ENCODE peak calls at places on chromosomes 2 and 18, in five cellular contexts. M is IMR-90, S is HCT116, O is heart left ventricle, A is fibroblast of lung. Q is an unnamed sample.

GRCh38 chr2:34997779-34998178 is 1357.8 kb upstream of the CRIM1 start:
- DNase-seq in M (no peak), S (no peak), O (no peak), A (no peak), Q (no peak)

GRCh38 chr18:12478269-12479057 is 70.7 kb downstream of the PRELID3A start:
- DNase-seq in M (no peak), S (no peak), O (no peak), A (no peak), Q (no peak)

GRCh38 chr2:178074123-178075005 is 1.8 kb upstream of the PDE11A start:
- DNase-seq in M (no peak), S (no peak), O (no peak), A (peak; percentile 56), Q (no peak)

GRCh38 chr2:46098606-46099005 is 198.6 kb upstream of the EPAS1 start:
- DNase-seq in M (peak; percentile 92), S (no peak), O (no peak), A (peak; percentile 89), Q (no peak)

GRCh38 chr2:134281815-134282419 is 28.0 kb downstream of the MGAT5 start:
- DNase-seq in M (no peak), S (no peak), O (no peak), A (no peak), Q (no peak)

GRCh38 chr2:148645925-148646559 is 1.5 kb downstream of the EPC2 start:
- DNase-seq in M (peak; percentile 92), S (peak; percentile 75), O (peak; percentile 22), A (peak; percentile 92), Q (peak; percentile 79)

GRCh38 chr2:24333019-24333540 is 27.3 kb downstream of the ITSN2 start:
- DNase-seq in M (no peak), S (no peak), O (no peak), A (no peak), Q (no peak)

GRCh38 chr2:241150660-241151530 is 628 bp downstream of the PPP1R7 start:
- DNase-seq in M (peak; percentile 51), S (no peak), O (peak; percentile 61), A (peak; percentile 20), Q (no peak)

GRCh38 chr2:68251855-68252406 is 401 bp downstream of the PPP3R1 start:
- DNase-seq in M (no peak), S (no peak), O (peak; percentile 56), A (no peak), Q (peak; percentile 42)

GRCh38 chr2:37671816-37672103 is 318 bp upstream of the CDC42EP3 start:
- DNase-seq in M (no peak), S (no peak), O (peak; percentile 37), A (no peak), Q (no peak)

GRCh38 chr18:6449213-6449612 is 34.5 kb upstream of the L3MBTL4 start:
- DNase-seq in M (no peak), S (no peak), O (no peak), A (no peak), Q (no peak)

GRCh38 chr2:60766283-60766682 is 10.2 kb downstream of the PAPOLG start:
- DNase-seq in M (no peak), S (no peak), O (no peak), A (no peak), Q (no peak)

GRCh38 chr2:160613466-160614153 is 120.0 kb upstream of the RBMS1 start:
- DNase-seq in M (peak; percentile 91), S (no peak), O (no peak), A (peak; percentile 90), Q (no peak)

GRCh38 chr2:65579506-65580235 is 147.3 kb upstream of the SPRED2 start:
- DNase-seq in M (no peak), S (no peak), O (no peak), A (no peak), Q (no peak)

GRCh38 chr2:118049140-118050128 is 35.6 kb upstream of the CCDC93 start:
- DNase-seq in M (no peak), S (no peak), O (no peak), A (peak; percentile 33), Q (no peak)

GRCh38 chr2:45651415-45652089 is at the start of gene PRKCE:
- DNase-seq in M (no peak), S (no peak), O (peak; percentile 76), A (peak; percentile 25), Q (peak; percentile 43)

GRCh38 chr2:235391964-235392615 is 101.8 kb upstream of the AGAP1 start:
- DNase-seq in M (no peak), S (no peak), O (no peak), A (no peak), Q (no peak)

GRCh38 chr18:58351776-58352175 is 277.1 kb downstream of the ALPK2 start:
- DNase-seq in M (no peak), S (no peak), O (no peak), A (no peak), Q (no peak)

GRCh38 chr2:158761626-158762025 is 33.5 kb upstream of the DAPL1 start:
- DNase-seq in M (peak; percentile 27), S (no peak), O (no peak), A (peak; percentile 71), Q (no peak)

GRCh38 chr2:19351499-19351898 is 6.9 kb downstream of the OSR1 start:
- DNase-seq in M (no peak), S (no peak), O (no peak), A (no peak), Q (no peak)

GRCh38 chr2:64017811-64018714 is 1.2 kb downstream of the VPS54 start:
- DNase-seq in M (peak; percentile 38), S (no peak), O (no peak), A (peak; percentile 34), Q (no peak)

GRCh38 chr2:216808805-216809425 is 50.9 kb downstream of the TNP1 start:
- DNase-seq in M (no peak), S (no peak), O (no peak), A (no peak), Q (no peak)

GRCh38 chr18:79953921-79954651 is 2.6 kb upstream of the SLC66A2 start:
- DNase-seq in M (no peak), S (no peak), O (no peak), A (no peak), Q (no peak)

GRCh38 chr2:219119422-219120043 is 41.1 kb downstream of the NHEJ1 start:
- DNase-seq in M (peak; percentile 53), S (peak; percentile 27), O (peak; percentile 72), A (peak; percentile 41), Q (peak; percentile 77)

GRCh38 chr18:5298156-5298852 is 2.8 kb upstream of the ZBTB14 start:
- DNase-seq in M (no peak), S (no peak), O (peak; percentile 9), A (no peak), Q (no peak)

GRCh38 chr2:215396595-215397313 is 39.1 kb downstream of the FN1 start:
- DNase-seq in M (peak; percentile 82), S (no peak), O (no peak), A (peak; percentile 66), Q (no peak)

DNA sequence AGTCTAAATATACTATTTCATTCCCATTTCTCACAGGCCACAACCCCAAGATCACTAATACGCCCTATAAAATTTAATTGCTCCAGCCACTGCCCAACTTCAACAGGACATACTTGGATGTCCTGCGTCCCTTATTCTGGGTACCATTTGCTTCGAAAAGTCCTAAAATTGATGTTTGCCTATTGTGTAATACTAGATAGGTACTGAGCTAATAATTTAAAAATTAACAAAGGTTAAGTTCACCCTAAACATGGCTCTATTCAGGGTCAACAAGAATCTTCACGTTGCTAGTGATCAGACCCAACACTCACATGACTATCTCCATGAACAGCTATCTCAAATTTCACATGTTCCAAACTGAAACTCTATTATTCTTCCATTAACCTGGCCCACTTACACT is 296.4 kb upstream of the RND3 start:
- DNase-seq in M (no peak), S (no peak), O (no peak), A (no peak), Q (no peak)
- H3K9me3 ChIP-seq in M (no peaks in the 10 kb centered on the region), S (no peaks in the 10 kb centered on the region), O (no peaks in the 10 kb centered on the region), A (no peaks in the 10 kb centered on the region), Q (no peaks in the 10 kb centered on the region)

GRCh38 chr2:123495241-123495640 is 529.8 kb upstream of the CNTNAP5 start:
- DNase-seq in M (no peak), S (no peak), O (no peak), A (no peak), Q (no peak)
- H3K9me3 ChIP-seq in M (peaks cover 14% of the 10 kb centered on the region), S (peaks cover 13% of the 10 kb centered on the region), O (no peaks in the 10 kb centered on the region), A (no peaks in the 10 kb centered on the region), Q (no peaks in the 10 kb centered on the region)

DNA sequence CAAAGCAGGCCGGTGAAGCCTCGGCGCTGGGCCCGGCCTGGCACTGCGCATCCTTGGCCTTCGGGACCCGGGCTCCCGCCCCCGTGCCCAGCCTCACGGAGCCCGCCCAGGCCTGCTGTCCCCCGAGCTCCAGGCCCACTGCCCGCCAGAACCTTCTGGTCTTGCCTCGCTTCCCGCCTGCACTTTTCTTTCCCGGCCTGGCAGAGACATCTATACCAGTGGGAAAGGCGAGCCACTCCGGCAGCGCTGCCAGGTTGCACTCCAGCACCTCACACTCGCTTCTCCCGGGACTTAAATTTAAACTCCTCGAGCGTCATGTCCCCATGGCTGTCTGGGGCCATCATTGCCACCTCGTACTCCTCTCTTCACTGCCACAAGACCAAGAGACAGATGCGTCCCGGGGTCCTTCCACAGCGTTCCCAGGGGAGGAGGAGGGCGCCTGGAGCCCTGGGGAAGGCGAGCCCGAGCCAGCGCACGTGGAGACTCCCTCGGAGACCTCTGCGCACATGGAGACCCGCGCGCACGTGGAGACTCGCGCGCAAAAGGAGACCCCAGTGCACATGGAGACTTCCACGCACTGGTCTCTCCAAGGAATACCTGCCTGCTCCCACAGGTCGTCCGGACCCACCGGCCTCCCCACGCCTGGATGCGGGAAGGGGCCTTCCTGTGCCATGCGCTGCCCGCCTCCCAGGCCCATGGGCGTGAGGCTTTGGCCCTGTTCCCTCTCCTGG is 253.1 kb upstream of the SALL3 start:
- DNase-seq in M (no peak), S (no peak), O (no peak), A (no peak), Q (no peak)
- H3K9me3 ChIP-seq in M (peaks cover 52% of the 10 kb centered on the region), S (no peaks in the 10 kb centered on the region), O (no peaks in the 10 kb centered on the region), A (no peaks in the 10 kb centered on the region), Q (no peaks in the 10 kb centered on the region)

DNA sequence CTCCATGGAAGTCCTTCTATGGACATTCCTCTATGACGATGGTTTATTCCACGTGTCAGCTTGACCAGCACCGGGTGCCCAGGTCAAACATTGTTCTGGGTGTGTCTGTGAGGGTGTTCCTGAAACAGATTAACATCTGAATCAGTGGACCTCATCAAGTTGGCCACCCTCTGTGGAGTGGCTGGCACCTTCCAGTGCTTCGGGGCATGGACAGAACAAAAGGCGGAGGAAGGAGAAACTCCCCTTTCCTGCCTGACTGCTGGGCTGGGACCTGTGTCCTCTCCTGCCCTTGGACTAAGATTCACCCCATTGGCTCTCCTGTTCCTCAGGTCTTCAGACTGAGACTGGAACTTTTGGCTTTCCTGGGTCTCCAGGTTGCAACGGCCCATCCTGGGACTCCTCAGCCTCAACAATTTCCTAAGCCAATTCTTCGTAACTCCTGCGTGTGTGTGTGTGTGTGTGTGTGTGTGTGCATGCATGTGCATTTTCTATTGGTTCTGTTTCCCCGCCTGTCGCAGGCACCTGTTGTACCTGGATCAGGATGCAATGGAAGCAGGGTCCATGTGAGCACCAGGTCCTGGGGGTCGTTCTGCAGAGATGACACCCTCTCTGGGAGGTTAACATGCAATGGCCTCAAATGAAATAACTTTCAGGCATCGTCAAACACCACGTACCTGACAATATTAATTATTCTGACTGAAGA is 357.2 kb upstream of the SALL3 start:
- DNase-seq in M (no peak), S (no peak), O (no peak), A (no peak), Q (no peak)
- H3K9me3 ChIP-seq in M (peaks cover 56% of the 10 kb centered on the region), S (peaks cover 3% of the 10 kb centered on the region), O (no peaks in the 10 kb centered on the region), A (no peaks in the 10 kb centered on the region), Q (no peaks in the 10 kb centered on the region)

GRCh38 chr2:220528180-220528579 is 900.8 kb downstream of the SLC4A3 start:
- DNase-seq in M (peak; percentile 62), S (no peak), O (no peak), A (peak; percentile 60), Q (no peak)
- H3K9me3 ChIP-seq in M (peaks cover 6% of the 10 kb centered on the region), S (no peaks in the 10 kb centered on the region), O (no peaks in the 10 kb centered on the region), A (no peaks in the 10 kb centered on the region), Q (no peaks in the 10 kb centered on the region)